ENCODE peak calls at places on chromosomes 12 and 14, in seven cellular contexts. D is aorta; S is thyroid gland; L is mammary epithelial cell; V is effector memory CD4-positive, alpha-beta T cell; B is CD8-positive, alpha-beta T cell; N is tibial artery. G is an unnamed sample.

GRCh38 chr12:110687770-110688169 is 1.1 kb downstream of the HVCN1 start:
- DNase-seq in S (no peak), D (no peak), N (no peak), L (no peak), B (no peak), V (no peak), G (no peak)

GRCh38 chr12:17110316-17110715 is 504.4 kb upstream of the LMO3 start:
- DNase-seq in S (no peak), L (no peak), D (no peak), V (no peak), N (no peak), B (no peak), G (no peak)

GRCh38 chr14:67564236-67564635 is 31.1 kb downstream of the PLEKHH1 start:
- DNase-seq in V (no peak), B (no peak), N (peak; percentile 54), S (peak; percentile 97), D (no peak), L (no peak), G (no peak)

GRCh38 chr12:26017484-26018211 is 59.2 kb downstream of the RASSF8 start:
- DNase-seq in S (peak; percentile 44), B (no peak), V (no peak), L (peak; percentile 26), D (no peak), N (no peak), G (no peak)

GRCh38 chr14:68865542-68865941 is 72.7 kb upstream of the ZFP36L1 start:
- DNase-seq in L (no peak), V (no peak), D (no peak), N (no peak), S (no peak), B (no peak), G (no peak)

GRCh38 chr14:100979780-100980179 is 76.3 kb upstream of the RTL1 start:
- DNase-seq in B (no peak), L (peak; percentile 75), V (no peak), N (no peak), D (no peak), S (no peak), G (peak; percentile 46)

GRCh38 chr12:11863988-11864387 is 206.8 kb upstream of the BCL2L14 start:
- DNase-seq in S (no peak), L (no peak), D (no peak), V (no peak), N (no peak), B (no peak), G (no peak)

GRCh38 chr14:41830679-41831078 is 224.0 kb downstream of the LRFN5 start:
- DNase-seq in B (no peak), S (no peak), N (no peak), D (no peak), V (no peak), L (peak; percentile 60), G (no peak)

GRCh38 chr12:63348544-63348943 is 197.5 kb upstream of the AVPR1A start:
- DNase-seq in L (peak; percentile 24), S (peak; percentile 22), N (no peak), D (no peak), B (no peak), V (no peak), G (no peak)

GRCh38 chr12:92210062-92210461 is 64.4 kb upstream of the BTG1 start:
- DNase-seq in S (no peak), N (no peak), V (no peak), B (no peak), L (no peak), D (no peak), G (no peak)

GRCh38 chr12:52715416-52715815 is 12.1 kb upstream of the KRT77 start:
- DNase-seq in D (no peak), S (peak; percentile 24), V (no peak), B (no peak), L (peak; percentile 4), N (no peak), G (no peak)

GRCh38 chr14:67557118-67557517 is 24.0 kb downstream of the PLEKHH1 start:
- DNase-seq in N (no peak), V (no peak), S (no peak), L (peak; percentile 74), B (no peak), D (peak; percentile 30), G (no peak)

GRCh38 chr12:107451246-107451645 is 234.4 kb upstream of the PWP1 start:
- DNase-seq in N (no peak), S (no peak), V (no peak), D (no peak), L (no peak), B (no peak), G (no peak)

GRCh38 chr14:105281354-105282097 is 19.3 kb downstream of the BRF1 start:
- DNase-seq in L (peak; percentile 58), N (no peak), B (peak; percentile 19), S (peak; percentile 31), V (no peak), D (no peak), G (peak; percentile 40)

GRCh38 chr12:120118710-120119097 is 2.2 kb upstream of the RAB35 start:
- DNase-seq in B (no peak), S (no peak), V (no peak), D (no peak), L (no peak), N (no peak), G (no peak)

GRCh38 chr12:105317453-105317852 is 13.0 kb upstream of the C12orf75 start:
- DNase-seq in V (no peak), B (no peak), L (peak; percentile 32), D (no peak), N (no peak), S (no peak), G (peak; percentile 30)

GRCh38 chr12:94793191-94793595 is 142.8 kb upstream of the TMCC3 start:
- DNase-seq in B (no peak), N (no peak), V (no peak), S (no peak), L (no peak), D (no peak), G (peak; percentile 41)

GRCh38 chr12:124592050-124592449 is 24.6 kb upstream of the NCOR2 start:
- DNase-seq in V (no peak), L (peak; percentile 73), D (no peak), N (no peak), S (no peak), B (no peak), G (peak; percentile 39)

GRCh38 chr12:100956311-100956852 is 161.8 kb downstream of the ANO4 start:
- DNase-seq in S (no peak), N (no peak), L (no peak), B (no peak), V (no peak), D (no peak), G (no peak)

GRCh38 chr12:127162902-127163301 is 1104.1 kb upstream of the TMEM132C start:
- DNase-seq in V (peak; percentile 36), N (no peak), L (peak; percentile 76), S (no peak), D (no peak), B (peak; percentile 48), G (peak; percentile 76)

GRCh38 chr14:22118894-22119477 is 445.4 kb upstream of the OR4E1 start:
- DNase-seq in L (peak; percentile 23), B (no peak), N (no peak), V (no peak), D (no peak), S (no peak), G (peak; percentile 53)

GRCh38 chr14:35306114-35306513 is 13.9 kb downstream of the PSMA6 start:
- DNase-seq in B (no peak), V (no peak), N (no peak), S (no peak), D (no peak), L (no peak), G (no peak)
- H3K36me3 ChIP-seq in B (peaks cover 8% of the 10 kb centered on the region), V (peaks cover 29% of the 10 kb centered on the region), N (peaks cover 23% of the 10 kb centered on the region), S (peaks cover 21% of the 10 kb centered on the region), D (no peaks in the 10 kb centered on the region), L (peaks cover 21% of the 10 kb centered on the region), G (peaks cover 19% of the 10 kb centered on the region)

DNA sequence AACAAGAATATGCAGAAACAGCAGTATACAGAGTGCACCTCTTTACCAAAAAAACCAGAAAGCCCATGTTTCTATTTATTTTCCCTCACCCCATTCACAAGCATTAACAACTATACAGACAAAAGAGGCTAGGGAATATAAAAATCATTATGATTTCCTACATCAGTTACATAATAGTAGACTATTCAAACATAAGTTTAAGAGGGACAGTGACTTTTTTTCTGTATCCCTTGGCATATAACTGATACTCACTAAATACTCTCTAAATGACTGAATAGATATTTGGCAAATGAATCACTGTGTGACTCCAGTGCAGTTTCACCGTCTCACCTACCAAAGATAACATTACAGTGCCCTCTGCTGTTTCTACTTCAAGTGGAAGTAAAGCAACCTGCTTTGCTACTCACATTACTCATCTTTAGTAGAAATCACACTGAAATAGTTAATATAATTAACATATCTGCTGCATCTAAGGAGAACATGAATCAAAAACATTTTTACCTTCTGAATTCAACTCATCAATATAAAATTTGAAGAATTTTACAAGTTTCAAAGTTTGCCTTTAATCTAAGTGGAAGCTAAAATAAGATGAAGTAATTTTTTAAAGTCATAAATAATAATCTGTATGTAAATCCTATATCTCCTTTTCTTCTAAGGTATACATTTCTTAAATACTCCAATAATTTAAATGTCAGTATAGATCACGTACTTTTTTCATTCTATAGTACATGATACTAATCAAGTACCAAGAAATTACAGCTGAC is 103.8 kb downstream of the OSBPL8 start:
- DNase-seq in D (no peak), B (peak; percentile 16), N (no peak), L (peak; percentile 89), S (no peak), V (no peak), G (peak; percentile 82)
- H3K27ac ChIP-seq in D (no peak overlapping the region), B (no peak overlapping the region), N (no peak overlapping the region), L (peak overlapping the region; percentile 97), S (no peak overlapping the region), V (no peak overlapping the region), G (peak overlapping the region; percentile 14)

GRCh38 chr14:93114068-93114710 is 1.5 kb downstream of the ITPK1 start:
- DNase-seq in S (peak; percentile 10), D (no peak), N (no peak), B (peak; percentile 17), L (peak; percentile 20), V (no peak), G (no peak)

GRCh38 chr14:93115920-93116675 is at the start of gene ITPK1:
- DNase-seq in V (peak; percentile 36), S (peak; percentile 57), D (peak; percentile 88), B (peak; percentile 53), L (no peak), N (peak; percentile 78), G (no peak)

GRCh38 chr14:93116676-93117200 is 1.0 kb upstream of the ITPK1 start:
- DNase-seq in D (no peak), V (no peak), S (no peak), B (no peak), N (no peak), L (no peak), G (no peak)

GRCh38 chr14:93114713-93115068 is 1.0 kb downstream of the ITPK1 start:
- DNase-seq in N (peak; percentile 77), L (no peak), D (peak; percentile 81), S (peak; percentile 35), V (no peak), B (no peak), G (no peak)

GRCh38 chr14:93115069-93115919 is 431 bp downstream of the ITPK1 start:
- DNase-seq in N (peak; percentile 94), L (peak; percentile 84), B (peak; percentile 81), V (peak; percentile 77), D (peak; percentile 96), S (peak; percentile 90), G (peak; percentile 67)
- H3K36me3 ChIP-seq in N (no peaks in the 10 kb centered on the region), L (no peaks in the 10 kb centered on the region), B (no peaks in the 10 kb centered on the region), V (no peaks in the 10 kb centered on the region), D (no peaks in the 10 kb centered on the region), S (no peaks in the 10 kb centered on the region), G (no peaks in the 10 kb centered on the region)

DNA sequence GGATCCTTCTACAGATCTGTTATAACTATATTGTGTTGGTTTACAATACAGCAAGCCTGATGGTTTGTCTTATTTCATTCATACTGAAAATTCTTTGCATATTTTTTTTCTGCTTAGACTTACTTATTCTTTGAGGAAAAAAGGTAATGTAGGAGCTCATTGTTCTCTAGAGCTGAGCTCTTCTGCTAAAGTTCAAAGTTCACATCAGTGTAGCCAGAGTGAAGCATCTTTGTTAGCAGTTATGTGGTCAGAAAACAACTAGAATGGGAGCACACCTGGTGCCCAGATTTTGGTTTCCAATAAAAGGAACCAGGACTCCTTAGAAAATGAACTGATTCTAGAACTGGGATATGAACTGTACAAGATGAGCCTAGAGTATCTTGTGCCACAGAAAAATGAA is 10.3 kb downstream of the GPX2 start:
- DNase-seq in N (no peak), B (no peak), D (no peak), L (no peak), S (no peak), V (no peak), G (no peak)
- H3K27ac ChIP-seq in N (peak overlapping the region; percentile 55), B (no peak overlapping the region), D (no peak overlapping the region), L (no peak overlapping the region), S (no peak overlapping the region), V (no peak overlapping the region), G (no peak overlapping the region)